ENCODE peak calls at places on chromosomes 5 and 9, in six cellular contexts. One of them, this sample, is unnamed.

GRCh38 chr9:123174887-123175518 is 93.4 kb downstream of the STRBP start:
- DNase-seq in MM.1S: peak
- DNase-seq in fibroblast of pulmonary artery: no peak
- DNase-seq in psoas muscle: no peak
- DNase-seq in AG04450: no peak
- DNase-seq in ascending aorta: no peak
- DNase-seq in this sample: no peak

GRCh38 chr9:137167752-137168574 is 1.9 kb downstream of the LRRC26 start:
- DNase-seq in MM.1S: no peak
- DNase-seq in psoas muscle: no peak
- DNase-seq in AG04450: no peak
- DNase-seq in fibroblast of pulmonary artery: no peak
- DNase-seq in ascending aorta: no peak
- DNase-seq in this sample: no peak

GRCh38 chr5:107564896-107565295 is 105.8 kb downstream of the EFNA5 start:
- DNase-seq in ascending aorta: no peak
- DNase-seq in psoas muscle: no peak
- DNase-seq in MM.1S: no peak
- DNase-seq in AG04450: no peak
- DNase-seq in fibroblast of pulmonary artery: peak
- DNase-seq in this sample: no peak

GRCh38 chr5:6637590-6637989 is 4.3 kb downstream of the SRD5A1 start:
- DNase-seq in AG04450: no peak
- DNase-seq in ascending aorta: no peak
- DNase-seq in MM.1S: no peak
- DNase-seq in psoas muscle: no peak
- DNase-seq in fibroblast of pulmonary artery: no peak
- DNase-seq in this sample: no peak

GRCh38 chr5:15938961-15939360 is 240.6 kb downstream of the MARCHF11 start:
- DNase-seq in psoas muscle: no peak
- DNase-seq in MM.1S: no peak
- DNase-seq in AG04450: peak
- DNase-seq in fibroblast of pulmonary artery: peak
- DNase-seq in ascending aorta: no peak
- DNase-seq in this sample: no peak

GRCh38 chr5:170628028-170628427 is 124.2 kb downstream of the KCNIP1 start:
- DNase-seq in MM.1S: no peak
- DNase-seq in AG04450: no peak
- DNase-seq in fibroblast of pulmonary artery: no peak
- DNase-seq in psoas muscle: no peak
- DNase-seq in ascending aorta: no peak
- DNase-seq in this sample: no peak

GRCh38 chr5:126801992-126802294 is 25.0 kb downstream of the LMNB1 start:
- DNase-seq in ascending aorta: no peak
- DNase-seq in AG04450: no peak
- DNase-seq in psoas muscle: no peak
- DNase-seq in MM.1S: peak
- DNase-seq in fibroblast of pulmonary artery: peak
- DNase-seq in this sample: peak

GRCh38 chr5:173123416-173123815 is 20.9 kb upstream of the BNIP1 start:
- DNase-seq in fibroblast of pulmonary artery: peak
- DNase-seq in ascending aorta: no peak
- DNase-seq in AG04450: peak
- DNase-seq in MM.1S: no peak
- DNase-seq in psoas muscle: no peak
- DNase-seq in this sample: no peak

GRCh38 chr5:174935854-174936474 is 211.6 kb downstream of the MSX2 start:
- DNase-seq in fibroblast of pulmonary artery: peak
- DNase-seq in psoas muscle: peak
- DNase-seq in ascending aorta: no peak
- DNase-seq in AG04450: peak
- DNase-seq in MM.1S: peak
- DNase-seq in this sample: peak

GRCh38 chr5:151811593-151812321 is 40.0 kb downstream of the G3BP1 start:
- DNase-seq in AG04450: no peak
- DNase-seq in fibroblast of pulmonary artery: peak
- DNase-seq in psoas muscle: no peak
- DNase-seq in MM.1S: no peak
- DNase-seq in ascending aorta: no peak
- DNase-seq in this sample: no peak

GRCh38 chr5:172681421-172681820 is 40.4 kb downstream of the NEURL1B start:
- DNase-seq in psoas muscle: no peak
- DNase-seq in AG04450: no peak
- DNase-seq in MM.1S: no peak
- DNase-seq in ascending aorta: no peak
- DNase-seq in fibroblast of pulmonary artery: no peak
- DNase-seq in this sample: no peak

GRCh38 chr9:7368410-7369292 is 430.9 kb downstream of the DMAC1 start:
- DNase-seq in psoas muscle: no peak
- DNase-seq in AG04450: peak
- DNase-seq in MM.1S: no peak
- DNase-seq in fibroblast of pulmonary artery: peak
- DNase-seq in ascending aorta: no peak
- DNase-seq in this sample: peak

GRCh38 chr5:85109616-85110015 is 724.9 kb upstream of the EDIL3 start:
- DNase-seq in MM.1S: no peak
- DNase-seq in fibroblast of pulmonary artery: no peak
- DNase-seq in psoas muscle: no peak
- DNase-seq in ascending aorta: no peak
- DNase-seq in AG04450: no peak
- DNase-seq in this sample: no peak

GRCh38 chr9:35723908-35724307 is 8.1 kb downstream of the TLN1 start:
- DNase-seq in MM.1S: no peak
- DNase-seq in AG04450: no peak
- DNase-seq in ascending aorta: no peak
- DNase-seq in psoas muscle: no peak
- DNase-seq in fibroblast of pulmonary artery: no peak
- DNase-seq in this sample: no peak

GRCh38 chr5:143757116-143757515 is 54.8 kb upstream of the HMHB1 start:
- DNase-seq in MM.1S: no peak
- DNase-seq in AG04450: no peak
- DNase-seq in fibroblast of pulmonary artery: no peak
- DNase-seq in psoas muscle: no peak
- DNase-seq in ascending aorta: no peak
- DNase-seq in this sample: no peak

GRCh38 chr5:158373623-158374375 is 514.9 kb upstream of the CLINT1 start:
- DNase-seq in AG04450: no peak
- DNase-seq in MM.1S: no peak
- DNase-seq in fibroblast of pulmonary artery: no peak
- DNase-seq in ascending aorta: no peak
- DNase-seq in psoas muscle: no peak
- DNase-seq in this sample: no peak

GRCh38 chr5:57229315-57229714 is 55.5 kb downstream of the GPBP1 start:
- DNase-seq in fibroblast of pulmonary artery: no peak
- DNase-seq in ascending aorta: no peak
- DNase-seq in AG04450: no peak
- DNase-seq in MM.1S: no peak
- DNase-seq in psoas muscle: no peak
- DNase-seq in this sample: no peak

GRCh38 chr5:167793700-167794099 is 497.7 kb upstream of the WWC1 start:
- DNase-seq in psoas muscle: no peak
- DNase-seq in ascending aorta: no peak
- DNase-seq in MM.1S: no peak
- DNase-seq in AG04450: no peak
- DNase-seq in fibroblast of pulmonary artery: no peak
- DNase-seq in this sample: no peak

GRCh38 chr5:160685695-160686094 is 166.3 kb downstream of the ATP10B start:
- DNase-seq in AG04450: no peak
- DNase-seq in psoas muscle: no peak
- DNase-seq in ascending aorta: no peak
- DNase-seq in fibroblast of pulmonary artery: no peak
- DNase-seq in MM.1S: peak
- DNase-seq in this sample: peak

GRCh38 chr9:105439428-105439827 is 8.4 kb upstream of the FSD1L start:
- DNase-seq in fibroblast of pulmonary artery: peak
- DNase-seq in ascending aorta: no peak
- DNase-seq in AG04450: no peak
- DNase-seq in psoas muscle: no peak
- DNase-seq in MM.1S: no peak
- DNase-seq in this sample: no peak

GRCh38 chr9:25225938-25226760 is 452.1 kb downstream of the TUSC1 start:
- DNase-seq in AG04450: no peak
- DNase-seq in MM.1S: no peak
- DNase-seq in ascending aorta: no peak
- DNase-seq in psoas muscle: peak
- DNase-seq in fibroblast of pulmonary artery: no peak
- DNase-seq in this sample: no peak

GRCh38 chr9:29078063-29078660 is 1504.9 kb upstream of the C9orf72 start:
- DNase-seq in AG04450: no peak
- DNase-seq in psoas muscle: no peak
- DNase-seq in ascending aorta: no peak
- DNase-seq in fibroblast of pulmonary artery: peak
- DNase-seq in MM.1S: no peak
- DNase-seq in this sample: peak

GRCh38 chr5:8188874-8189588 is 320.1 kb downstream of the MTRR start:
- DNase-seq in fibroblast of pulmonary artery: no peak
- DNase-seq in MM.1S: peak
- DNase-seq in ascending aorta: no peak
- DNase-seq in psoas muscle: no peak
- DNase-seq in AG04450: no peak
- DNase-seq in this sample: no peak

GRCh38 chr5:16815432-16815831 is 120.7 kb downstream of the MYO10 start:
- DNase-seq in psoas muscle: no peak
- DNase-seq in ascending aorta: no peak
- DNase-seq in AG04450: no peak
- DNase-seq in MM.1S: no peak
- DNase-seq in fibroblast of pulmonary artery: no peak
- DNase-seq in this sample: no peak

GRCh38 chr5:62901001-62901400 is 322.4 kb downstream of the LRRC70 start:
- DNase-seq in ascending aorta: no peak
- DNase-seq in AG04450: no peak
- DNase-seq in MM.1S: no peak
- DNase-seq in fibroblast of pulmonary artery: no peak
- DNase-seq in psoas muscle: no peak
- DNase-seq in this sample: no peak

GRCh38 chr5:96816430-96816939 is 8.7 kb upstream of the ERAP1 start:
- DNase-seq in fibroblast of pulmonary artery: no peak
- DNase-seq in psoas muscle: no peak
- DNase-seq in MM.1S: peak
- DNase-seq in ascending aorta: no peak
- DNase-seq in AG04450: no peak
- DNase-seq in this sample: peak

GRCh38 chr9:113143432-113144227 is 7.2 kb upstream of the SLC31A2 start:
- DNase-seq in ascending aorta: no peak
- DNase-seq in AG04450: no peak
- DNase-seq in MM.1S: no peak
- DNase-seq in fibroblast of pulmonary artery: no peak
- DNase-seq in psoas muscle: no peak
- DNase-seq in this sample: no peak

GRCh38 chr9:90901933-90902332 is 100.3 kb downstream of the SYK start:
- DNase-seq in ascending aorta: no peak
- DNase-seq in MM.1S: no peak
- DNase-seq in fibroblast of pulmonary artery: no peak
- DNase-seq in AG04450: no peak
- DNase-seq in psoas muscle: no peak
- DNase-seq in this sample: no peak

GRCh38 chr9:129197978-129198736 is 20.1 kb upstream of the IER5L start:
- DNase-seq in fibroblast of pulmonary artery: peak
- DNase-seq in AG04450: peak
- DNase-seq in ascending aorta: no peak
- DNase-seq in MM.1S: no peak
- DNase-seq in psoas muscle: peak
- DNase-seq in this sample: peak

GRCh38 chr5:89268460-89268859 is 385.5 kb upstream of the MEF2C start:
- DNase-seq in MM.1S: no peak
- DNase-seq in psoas muscle: no peak
- DNase-seq in ascending aorta: no peak
- DNase-seq in fibroblast of pulmonary artery: no peak
- DNase-seq in AG04450: no peak
- DNase-seq in this sample: no peak

GRCh38 chr5:144309265-144309664 is 138.6 kb downstream of the KCTD16 start:
- DNase-seq in ascending aorta: no peak
- DNase-seq in fibroblast of pulmonary artery: peak
- DNase-seq in MM.1S: no peak
- DNase-seq in psoas muscle: no peak
- DNase-seq in AG04450: no peak
- DNase-seq in this sample: no peak

GRCh38 chr9:126439402-126439765 is 112.8 kb downstream of the MVB12B start:
- DNase-seq in fibroblast of pulmonary artery: peak
- DNase-seq in psoas muscle: no peak
- DNase-seq in AG04450: peak
- DNase-seq in ascending aorta: no peak
- DNase-seq in MM.1S: no peak
- DNase-seq in this sample: no peak

DNA sequence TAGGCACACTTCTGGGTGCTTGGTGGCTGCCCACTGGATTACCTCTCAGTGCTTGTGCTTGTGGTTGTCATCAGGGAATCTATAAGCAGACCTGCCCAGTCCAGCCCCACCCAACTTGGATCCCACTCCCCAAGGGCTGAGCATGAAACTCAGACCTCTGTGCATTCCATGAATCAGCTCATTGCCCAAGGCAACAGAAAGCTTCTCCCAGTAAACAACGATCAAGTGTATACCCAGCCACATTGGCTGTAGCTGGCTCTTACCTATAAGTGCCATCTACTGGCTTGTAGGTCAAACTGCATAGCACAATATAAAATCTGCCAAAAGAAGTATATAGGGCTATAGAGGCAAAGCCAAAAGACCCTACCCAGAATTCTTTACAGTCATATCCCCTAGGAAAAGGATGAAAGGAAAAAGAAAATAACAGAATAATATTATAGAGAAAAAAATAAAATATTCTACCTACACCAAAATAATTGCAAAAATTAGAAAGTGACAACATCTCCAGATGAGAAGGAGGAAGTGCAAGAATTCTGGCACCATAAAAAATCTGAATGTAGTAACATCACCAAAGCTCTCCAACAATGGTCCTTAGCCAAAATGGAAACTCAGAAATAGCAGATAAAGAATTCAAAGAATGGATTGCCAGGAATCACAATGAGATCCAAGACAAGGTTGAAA is 321.0 kb upstream of the TRPC7 start:
- DNase-seq in AG04450: no peak
- DNase-seq in psoas muscle: no peak
- DNase-seq in ascending aorta: no peak
- DNase-seq in fibroblast of pulmonary artery: peak
- DNase-seq in MM.1S: peak
- DNase-seq in this sample: peak
- TF ChIP-seq CTCF in AG04450: no peak
- TF ChIP-seq CTCF in psoas muscle: peak
- TF ChIP-seq CTCF in ascending aorta: no peak
- TF ChIP-seq CTCF in fibroblast of pulmonary artery: peak
- TF ChIP-seq CTCF in MM.1S: peak
- TF ChIP-seq CTCF in this sample: peak

GRCh38 chr5:147452137-147452838 is 57.6 kb downstream of the DPYSL3 start:
- DNase-seq in fibroblast of pulmonary artery: no peak
- DNase-seq in AG04450: no peak
- DNase-seq in ascending aorta: no peak
- DNase-seq in MM.1S: no peak
- DNase-seq in psoas muscle: no peak
- DNase-seq in this sample: no peak
- H3K4me3 ChIP-seq in fibroblast of pulmonary artery: peak
- H3K4me3 ChIP-seq in AG04450: peak
- H3K4me3 ChIP-seq in ascending aorta: peak
- H3K4me3 ChIP-seq in MM.1S: no peak
- H3K4me3 ChIP-seq in psoas muscle: peak
- H3K4me3 ChIP-seq in this sample: peak

GRCh38 chr9:127801955-127802575 is 617 bp upstream of the FPGS start:
- DNase-seq in MM.1S: no peak
- DNase-seq in ascending aorta: no peak
- DNase-seq in psoas muscle: no peak
- DNase-seq in fibroblast of pulmonary artery: peak
- DNase-seq in AG04450: no peak
- DNase-seq in this sample: peak
- TF ChIP-seq CTCF in MM.1S: peak
- TF ChIP-seq CTCF in ascending aorta: no peak
- TF ChIP-seq CTCF in psoas muscle: no peak
- TF ChIP-seq CTCF in fibroblast of pulmonary artery: no peak
- TF ChIP-seq CTCF in AG04450: no peak
- TF ChIP-seq CTCF in this sample: no peak

GRCh38 chr9:36818965-36819870 is 214.8 kb downstream of the PAX5 start:
- DNase-seq in AG04450: no peak
- DNase-seq in psoas muscle: no peak
- DNase-seq in MM.1S: no peak
- DNase-seq in ascending aorta: no peak
- DNase-seq in fibroblast of pulmonary artery: no peak
- DNase-seq in this sample: no peak
- H3K4me3 ChIP-seq in AG04450: no peak
- H3K4me3 ChIP-seq in psoas muscle: peak
- H3K4me3 ChIP-seq in MM.1S: no peak
- H3K4me3 ChIP-seq in ascending aorta: peak
- H3K4me3 ChIP-seq in fibroblast of pulmonary artery: no peak
- H3K4me3 ChIP-seq in this sample: no peak